ENCODE peak calls at places on chromosomes 4 and X, in eight cellular contexts. One of them, this sample, is unnamed.

GRCh38 chrX:131762802-131763234 is 218.9 kb downstream of the OR13H1 start:
- DNase-seq in pancreas: no peak
- DNase-seq in mucosa of descending colon: no peak
- DNase-seq in ovary: no peak
- DNase-seq in CD8-positive, alpha-beta T cell: no peak
- DNase-seq in prostate gland: no peak
- DNase-seq in body of pancreas: no peak
- DNase-seq in WERI-Rb-1: peak; percentile 80
- DNase-seq in this sample: no peak

GRCh38 chrX:112832481-112833095 is 8.0 kb downstream of the AMOT start:
- DNase-seq in pancreas: peak; percentile 76
- DNase-seq in mucosa of descending colon: peak; percentile 54
- DNase-seq in ovary: no peak
- DNase-seq in CD8-positive, alpha-beta T cell: no peak
- DNase-seq in prostate gland: peak; percentile 49
- DNase-seq in body of pancreas: peak; percentile 70
- DNase-seq in WERI-Rb-1: no peak
- DNase-seq in this sample: no peak

GRCh38 chr4:122156819-122157218 is 4.7 kb downstream of the BLTP1 start:
- DNase-seq in pancreas: no peak
- DNase-seq in mucosa of descending colon: no peak
- DNase-seq in ovary: no peak
- DNase-seq in CD8-positive, alpha-beta T cell: no peak
- DNase-seq in prostate gland: no peak
- DNase-seq in body of pancreas: no peak
- DNase-seq in WERI-Rb-1: no peak
- DNase-seq in this sample: no peak

GRCh38 chr4:152968806-152969394 is 32.8 kb downstream of the FHDC1 start:
- DNase-seq in pancreas: no peak
- DNase-seq in mucosa of descending colon: no peak
- DNase-seq in ovary: no peak
- DNase-seq in CD8-positive, alpha-beta T cell: no peak
- DNase-seq in prostate gland: peak; percentile 60
- DNase-seq in body of pancreas: no peak
- DNase-seq in WERI-Rb-1: no peak
- DNase-seq in this sample: no peak

GRCh38 chr4:114598191-114599121 is at the start of gene UGT8:
- DNase-seq in pancreas: peak; percentile 87
- DNase-seq in mucosa of descending colon: peak; percentile 92
- DNase-seq in ovary: no peak
- DNase-seq in CD8-positive, alpha-beta T cell: no peak
- DNase-seq in prostate gland: no peak
- DNase-seq in body of pancreas: peak; percentile 85
- DNase-seq in WERI-Rb-1: peak; percentile 95
- DNase-seq in this sample: peak; percentile 82

GRCh38 chr4:17283251-17283650 is 228.6 kb downstream of the QDPR start:
- DNase-seq in pancreas: no peak
- DNase-seq in mucosa of descending colon: no peak
- DNase-seq in ovary: no peak
- DNase-seq in CD8-positive, alpha-beta T cell: no peak
- DNase-seq in prostate gland: no peak
- DNase-seq in body of pancreas: no peak
- DNase-seq in WERI-Rb-1: no peak
- DNase-seq in this sample: no peak

GRCh38 chr4:108209489-108209888 is 40.8 kb upstream of the LEF1 start:
- DNase-seq in pancreas: no peak
- DNase-seq in mucosa of descending colon: no peak
- DNase-seq in ovary: no peak
- DNase-seq in CD8-positive, alpha-beta T cell: no peak
- DNase-seq in prostate gland: no peak
- DNase-seq in body of pancreas: no peak
- DNase-seq in WERI-Rb-1: no peak
- DNase-seq in this sample: no peak

GRCh38 chr4:165874799-165875371 is 1.8 kb downstream of the TLL1 start:
- DNase-seq in pancreas: peak; percentile 45
- DNase-seq in mucosa of descending colon: peak; percentile 24
- DNase-seq in ovary: no peak
- DNase-seq in CD8-positive, alpha-beta T cell: no peak
- DNase-seq in prostate gland: peak; percentile 24
- DNase-seq in body of pancreas: peak; percentile 38
- DNase-seq in WERI-Rb-1: peak; percentile 46
- DNase-seq in this sample: peak; percentile 57

GRCh38 chr4:185599844-185600243 is 64.5 kb upstream of the PDLIM3 start:
- DNase-seq in pancreas: no peak
- DNase-seq in mucosa of descending colon: no peak
- DNase-seq in ovary: no peak
- DNase-seq in CD8-positive, alpha-beta T cell: no peak
- DNase-seq in prostate gland: no peak
- DNase-seq in body of pancreas: no peak
- DNase-seq in WERI-Rb-1: no peak
- DNase-seq in this sample: no peak

GRCh38 chr4:26751004-26751403 is 109.6 kb upstream of the STIM2 start:
- DNase-seq in pancreas: no peak
- DNase-seq in mucosa of descending colon: no peak
- DNase-seq in ovary: no peak
- DNase-seq in CD8-positive, alpha-beta T cell: no peak
- DNase-seq in prostate gland: no peak
- DNase-seq in body of pancreas: no peak
- DNase-seq in WERI-Rb-1: no peak
- DNase-seq in this sample: no peak

GRCh38 chr4:47071863-47072441 is 40.6 kb downstream of the GABRB1 start:
- DNase-seq in pancreas: no peak
- DNase-seq in mucosa of descending colon: no peak
- DNase-seq in ovary: no peak
- DNase-seq in CD8-positive, alpha-beta T cell: no peak
- DNase-seq in prostate gland: no peak
- DNase-seq in body of pancreas: no peak
- DNase-seq in WERI-Rb-1: no peak
- DNase-seq in this sample: no peak

GRCh38 chrX:11968991-11969390 is 169.3 kb upstream of the FRMPD4 start:
- DNase-seq in pancreas: no peak
- DNase-seq in mucosa of descending colon: no peak
- DNase-seq in ovary: no peak
- DNase-seq in CD8-positive, alpha-beta T cell: no peak
- DNase-seq in prostate gland: no peak
- DNase-seq in body of pancreas: no peak
- DNase-seq in WERI-Rb-1: no peak
- DNase-seq in this sample: no peak

GRCh38 chr4:151408380-151408629 is 671 bp upstream of the FHIP1A start:
- DNase-seq in pancreas: no peak
- DNase-seq in mucosa of descending colon: no peak
- DNase-seq in ovary: no peak
- DNase-seq in CD8-positive, alpha-beta T cell: no peak
- DNase-seq in prostate gland: no peak
- DNase-seq in body of pancreas: no peak
- DNase-seq in WERI-Rb-1: no peak
- DNase-seq in this sample: no peak

GRCh38 chr4:140158234-140159030 is 4.4 kb upstream of the MAML3 start:
- DNase-seq in pancreas: peak; percentile 33
- DNase-seq in mucosa of descending colon: peak; percentile 43
- DNase-seq in ovary: peak; percentile 34
- DNase-seq in CD8-positive, alpha-beta T cell: no peak
- DNase-seq in prostate gland: peak; percentile 44
- DNase-seq in body of pancreas: peak; percentile 54
- DNase-seq in WERI-Rb-1: peak; percentile 54
- DNase-seq in this sample: no peak

GRCh38 chrX:40266490-40267333 is 169.0 kb upstream of the BCOR start:
- DNase-seq in pancreas: peak; percentile 67
- DNase-seq in mucosa of descending colon: peak; percentile 82
- DNase-seq in ovary: peak; percentile 83
- DNase-seq in CD8-positive, alpha-beta T cell: peak; percentile 46
- DNase-seq in prostate gland: peak; percentile 44
- DNase-seq in body of pancreas: peak; percentile 70
- DNase-seq in WERI-Rb-1: peak; percentile 81
- DNase-seq in this sample: peak; percentile 93

GRCh38 chr4:73133784-73134183 is 64.3 kb upstream of the COX18 start:
- DNase-seq in pancreas: no peak
- DNase-seq in mucosa of descending colon: no peak
- DNase-seq in ovary: no peak
- DNase-seq in CD8-positive, alpha-beta T cell: no peak
- DNase-seq in prostate gland: no peak
- DNase-seq in body of pancreas: no peak
- DNase-seq in WERI-Rb-1: no peak
- DNase-seq in this sample: no peak

GRCh38 chr4:73131281-73131680 is 61.8 kb upstream of the COX18 start:
- DNase-seq in pancreas: no peak
- DNase-seq in mucosa of descending colon: no peak
- DNase-seq in ovary: no peak
- DNase-seq in CD8-positive, alpha-beta T cell: no peak
- DNase-seq in prostate gland: no peak
- DNase-seq in body of pancreas: no peak
- DNase-seq in WERI-Rb-1: no peak
- DNase-seq in this sample: no peak

GRCh38 chr4:73129319-73129718 is 59.8 kb upstream of the COX18 start:
- DNase-seq in pancreas: no peak
- DNase-seq in mucosa of descending colon: no peak
- DNase-seq in ovary: no peak
- DNase-seq in CD8-positive, alpha-beta T cell: no peak
- DNase-seq in prostate gland: no peak
- DNase-seq in body of pancreas: no peak
- DNase-seq in WERI-Rb-1: no peak
- DNase-seq in this sample: no peak

DNA sequence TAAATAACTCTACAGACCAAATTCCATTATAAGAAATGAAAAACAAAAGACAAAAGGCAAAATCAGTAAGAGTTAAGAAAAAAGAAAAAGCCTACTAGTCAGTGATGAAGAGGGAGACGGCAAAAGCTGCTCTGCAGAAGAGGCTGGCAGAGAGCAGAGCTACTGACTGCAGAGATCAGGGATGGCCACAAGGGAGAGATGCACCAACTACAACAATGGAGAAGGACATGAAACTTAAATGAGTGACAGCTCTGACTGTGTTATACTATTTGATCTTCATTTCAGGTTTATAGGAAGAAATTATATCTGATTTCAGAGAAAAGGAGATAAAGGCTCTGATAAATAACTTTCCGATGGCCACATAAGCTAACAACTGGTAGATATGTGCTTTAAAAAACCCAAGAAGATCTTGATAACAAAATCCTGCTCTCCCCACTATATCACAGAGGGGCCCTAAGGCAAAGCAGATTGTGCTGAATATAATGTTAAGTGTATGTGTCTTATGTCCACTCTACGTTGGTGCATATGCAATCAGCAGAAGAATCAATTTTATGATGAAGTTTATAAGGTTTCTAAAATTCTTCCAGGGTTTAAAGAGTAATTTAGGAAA is 58.4 kb upstream of the COX18 start:
- DNase-seq in pancreas: no peak
- DNase-seq in mucosa of descending colon: no peak
- DNase-seq in ovary: no peak
- DNase-seq in CD8-positive, alpha-beta T cell: no peak
- DNase-seq in prostate gland: no peak
- DNase-seq in body of pancreas: no peak
- DNase-seq in WERI-Rb-1: peak; percentile 16
- DNase-seq in this sample: no peak
- TF ChIP-seq CTCF in pancreas: no peak
- TF ChIP-seq CTCF in mucosa of descending colon: no peak
- TF ChIP-seq CTCF in ovary: no peak
- TF ChIP-seq CTCF in CD8-positive, alpha-beta T cell: no peak
- TF ChIP-seq CTCF in prostate gland: no peak
- TF ChIP-seq CTCF in body of pancreas: no peak
- TF ChIP-seq CTCF in WERI-Rb-1: peak; percentile 36
- TF ChIP-seq CTCF in this sample: peak; percentile 46

DNA sequence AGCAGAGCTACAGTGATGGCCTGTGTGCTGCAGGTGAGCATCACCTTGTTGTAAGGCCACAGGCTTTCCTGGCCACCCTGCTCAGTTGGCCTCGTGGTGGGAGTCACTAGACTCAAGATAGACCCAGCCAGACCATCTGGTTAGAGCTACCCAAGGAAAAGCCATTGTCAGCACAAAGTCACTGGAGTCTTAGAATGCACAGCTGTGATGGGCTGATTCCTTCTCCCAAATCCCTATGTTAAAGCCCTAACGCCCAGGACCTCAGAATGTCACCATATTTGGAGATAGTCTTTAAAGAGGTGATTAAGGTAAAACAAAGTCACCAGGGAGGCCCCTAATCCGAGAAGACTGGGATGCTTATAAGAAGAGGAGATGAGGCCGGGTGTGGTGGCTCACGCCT is 173.4 kb downstream of the DHRSX start:
- DNase-seq in pancreas: no peak
- DNase-seq in mucosa of descending colon: no peak
- DNase-seq in ovary: no peak
- DNase-seq in CD8-positive, alpha-beta T cell: no peak
- DNase-seq in prostate gland: no peak
- DNase-seq in body of pancreas: no peak
- DNase-seq in WERI-Rb-1: peak; percentile 55
- DNase-seq in this sample: no peak
- H3K36me3 ChIP-seq in pancreas: no peaks in the 10 kb centered on the region
- H3K36me3 ChIP-seq in mucosa of descending colon: no peaks in the 10 kb centered on the region
- H3K36me3 ChIP-seq in ovary: no peaks in the 10 kb centered on the region
- H3K36me3 ChIP-seq in CD8-positive, alpha-beta T cell: no peaks in the 10 kb centered on the region
- H3K36me3 ChIP-seq in prostate gland: no peaks in the 10 kb centered on the region
- H3K36me3 ChIP-seq in body of pancreas: no peaks in the 10 kb centered on the region
- H3K36me3 ChIP-seq in WERI-Rb-1: no peaks in the 10 kb centered on the region
- H3K36me3 ChIP-seq in this sample: no peaks in the 10 kb centered on the region

DNA sequence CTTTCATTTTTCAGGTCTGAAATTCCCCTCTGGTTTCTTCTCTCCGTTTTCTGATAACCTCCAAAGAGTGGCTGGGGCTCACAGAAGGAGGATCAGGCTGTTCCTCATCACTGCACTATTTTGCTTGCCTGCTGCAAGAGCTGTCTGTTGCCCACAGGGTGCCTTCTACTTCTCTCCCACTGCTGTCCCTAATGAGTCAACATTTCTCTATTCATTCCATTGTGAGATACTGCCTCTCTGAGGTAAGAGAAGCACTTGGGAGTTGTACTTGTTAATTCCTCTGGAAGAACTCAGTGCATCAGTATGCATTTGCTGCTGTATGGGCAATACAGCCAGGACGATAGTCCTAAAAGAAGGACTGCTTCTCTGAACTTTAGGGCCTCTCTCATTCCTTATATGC is 34.8 kb downstream of the CT47B1 start:
- DNase-seq in pancreas: no peak
- DNase-seq in mucosa of descending colon: no peak
- DNase-seq in ovary: no peak
- DNase-seq in CD8-positive, alpha-beta T cell: no peak
- DNase-seq in prostate gland: no peak
- DNase-seq in body of pancreas: no peak
- DNase-seq in WERI-Rb-1: no peak
- DNase-seq in this sample: no peak
- TF ChIP-seq CTCF in pancreas: no peak
- TF ChIP-seq CTCF in mucosa of descending colon: no peak
- TF ChIP-seq CTCF in ovary: no peak
- TF ChIP-seq CTCF in CD8-positive, alpha-beta T cell: no peak
- TF ChIP-seq CTCF in prostate gland: no peak
- TF ChIP-seq CTCF in body of pancreas: no peak
- TF ChIP-seq CTCF in WERI-Rb-1: no peak
- TF ChIP-seq CTCF in this sample: peak; percentile 11

GRCh38 chr4:84688605-84689004 is 105.7 kb downstream of the CDS1 start:
- DNase-seq in pancreas: no peak
- DNase-seq in mucosa of descending colon: no peak
- DNase-seq in ovary: no peak
- DNase-seq in CD8-positive, alpha-beta T cell: no peak
- DNase-seq in prostate gland: no peak
- DNase-seq in body of pancreas: no peak
- DNase-seq in WERI-Rb-1: no peak
- DNase-seq in this sample: no peak
- H3K36me3 ChIP-seq in pancreas: peaks cover 44% of the 10 kb centered on the region
- H3K36me3 ChIP-seq in mucosa of descending colon: peaks cover 4% of the 10 kb centered on the region
- H3K36me3 ChIP-seq in ovary: no peaks in the 10 kb centered on the region
- H3K36me3 ChIP-seq in CD8-positive, alpha-beta T cell: no peaks in the 10 kb centered on the region
- H3K36me3 ChIP-seq in prostate gland: no peaks in the 10 kb centered on the region
- H3K36me3 ChIP-seq in body of pancreas: peaks cover 5% of the 10 kb centered on the region
- H3K36me3 ChIP-seq in WERI-Rb-1: peaks cover 44% of the 10 kb centered on the region
- H3K36me3 ChIP-seq in this sample: peaks cover 39% of the 10 kb centered on the region

This sample was measured in osteoblast.